ENCODE peak calls at places on chromosomes 5 and 9, in six cellular contexts. X, I, N, G, B and Q are unnamed samples.

GRCh38 chr5:39780341-39780740 is 355.6 kb upstream of the DAB2 start:
- DNase-seq in X (no peak), I (no peak), N (no peak), G (peak), B (no peak), Q (no peak)

GRCh38 chr5:149737355-149737754 is 7.2 kb downstream of the PPARGC1B start:
- DNase-seq in X (no peak), I (no peak), N (no peak), G (no peak), B (no peak), Q (no peak)

GRCh38 chr5:28505121-28505520 is 1466.7 kb upstream of the CDH9 start:
- DNase-seq in X (no peak), I (no peak), N (no peak), G (no peak), B (no peak), Q (no peak)

GRCh38 chr5:83147593-83147992 is 70.2 kb downstream of the XRCC4 start:
- DNase-seq in X (no peak), I (no peak), N (no peak), G (no peak), B (no peak), Q (no peak)

GRCh38 chr5:79956173-79956670 is 34.8 kb downstream of the MTX3 start:
- DNase-seq in X (no peak), I (peak), N (no peak), G (peak), B (no peak), Q (peak)

GRCh38 chr5:111892949-111893348 is 136.0 kb upstream of the NREP start:
- DNase-seq in X (no peak), I (no peak), N (no peak), G (peak), B (peak), Q (peak)

GRCh38 chr9:123322771-123323481 is 33.1 kb upstream of the CRB2 start:
- DNase-seq in X (no peak), I (no peak), N (peak), G (no peak), B (no peak), Q (peak)

GRCh38 chr5:159286420-159287035 is 23.4 kb downstream of the UBLCP1 start:
- DNase-seq in X (no peak), I (no peak), N (no peak), G (peak), B (no peak), Q (no peak)

GRCh38 chr5:1208743-1209551 is 7.6 kb downstream of the SLC6A19 start:
- DNase-seq in X (peak), I (no peak), N (no peak), G (peak), B (no peak), Q (peak)

GRCh38 chr5:133257977-133258376 is 206.2 kb downstream of the HSPA4 start:
- DNase-seq in X (no peak), I (no peak), N (no peak), G (no peak), B (no peak), Q (no peak)

GRCh38 chr9:31394040-31394473 is 990.4 kb upstream of the ACO1 start:
- DNase-seq in X (no peak), I (no peak), N (no peak), G (no peak), B (no peak), Q (no peak)

GRCh38 chr5:31172881-31173280 is 20.6 kb upstream of the CDH6 start:
- DNase-seq in X (no peak), I (no peak), N (no peak), G (no peak), B (no peak), Q (no peak)

GRCh38 chr5:73418244-73418691 is 30.3 kb downstream of the FOXD1 start:
- DNase-seq in X (no peak), I (no peak), N (no peak), G (no peak), B (no peak), Q (no peak)

GRCh38 chr9:130042406-130042930 is 521 bp downstream of the FNBP1 start:
- DNase-seq in X (peak), I (no peak), N (peak), G (no peak), B (no peak), Q (peak)

GRCh38 chr5:2242539-2242938 is 359.8 kb upstream of the IRX4 start:
- DNase-seq in X (no peak), I (no peak), N (no peak), G (no peak), B (no peak), Q (no peak)

GRCh38 chr9:129310666-129311350 is 132.7 kb upstream of the IER5L start:
- DNase-seq in X (peak), I (no peak), N (no peak), G (peak), B (no peak), Q (no peak)

GRCh38 chr9:106621299-106621920 is 241.6 kb upstream of the ZNF462 start:
- DNase-seq in X (no peak), I (no peak), N (no peak), G (peak), B (no peak), Q (no peak)

GRCh38 chr9:137430723-137431415 is 7.7 kb downstream of the NOXA1 start:
- DNase-seq in X (no peak), I (no peak), N (no peak), G (no peak), B (no peak), Q (no peak)

GRCh38 chr9:72362680-72363139 is 2.3 kb downstream of the ZFAND5 start:
- DNase-seq in X (peak), I (no peak), N (no peak), G (peak), B (no peak), Q (peak)

GRCh38 chr9:114006931-114007691 is 71.0 kb downstream of the AMBP start:
- DNase-seq in X (peak), I (no peak), N (peak), G (no peak), B (no peak), Q (no peak)

GRCh38 chr9:72022846-72023245 is 37.6 kb downstream of the C9orf57 start:
- DNase-seq in X (no peak), I (no peak), N (no peak), G (peak), B (no peak), Q (peak)

GRCh38 chr5:88836195-88836838 is 46.7 kb downstream of the MEF2C start:
- DNase-seq in X (no peak), I (no peak), N (no peak), G (no peak), B (no peak), Q (peak)

DNA sequence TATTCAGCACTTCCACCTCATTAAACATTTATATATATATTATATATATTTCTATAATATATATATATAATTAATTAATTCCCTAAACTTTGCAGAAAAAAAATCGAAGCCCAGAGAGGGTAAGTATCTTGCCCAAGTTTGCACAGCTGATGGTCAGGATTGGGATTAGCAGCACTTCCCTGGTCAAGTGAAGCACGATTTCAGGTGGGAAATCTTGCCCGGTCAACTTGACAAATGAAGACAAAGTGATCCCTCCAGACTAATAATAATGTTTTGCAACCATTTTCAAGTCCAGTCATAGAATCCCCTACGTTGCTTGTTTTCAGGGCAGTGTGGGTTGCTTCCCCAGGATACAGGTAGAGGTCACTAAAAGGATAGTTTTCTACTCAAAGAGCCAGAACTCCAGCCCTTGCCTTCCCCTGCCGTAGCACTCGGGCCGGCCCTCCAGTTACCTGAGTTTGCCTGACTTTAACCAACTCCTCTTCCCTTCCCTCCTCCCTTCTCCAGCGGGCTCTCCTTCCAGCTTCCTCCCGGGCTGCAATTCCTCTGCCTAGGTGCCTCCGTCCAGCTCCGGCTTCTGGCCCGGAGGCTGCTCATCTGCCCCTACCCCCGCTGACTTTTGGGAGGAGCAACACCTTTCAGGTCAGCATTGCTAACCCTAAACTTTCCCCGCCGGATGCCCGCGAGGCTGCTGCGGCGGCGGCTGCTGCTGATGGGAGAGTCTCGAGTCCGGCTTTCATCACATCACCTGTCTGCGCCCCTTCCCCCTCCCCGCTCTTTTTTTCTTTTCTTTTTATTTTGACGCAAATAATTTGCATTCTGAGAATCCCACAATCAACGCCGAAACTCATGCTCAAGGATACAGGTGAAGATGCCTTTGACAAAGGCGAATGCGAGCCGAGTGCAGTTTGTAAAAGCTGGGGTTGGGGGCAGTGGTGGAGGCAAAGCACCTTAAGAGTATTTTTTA is 928 bp downstream of the PRLR start:
- DNase-seq in X (peak), I (no peak), N (peak), G (no peak), B (no peak), Q (no peak)
- TF ChIP-seq CTCF in X (peak), I (no peak), N (no peak), G (no peak), B (no peak), Q (no peak)

DNA sequence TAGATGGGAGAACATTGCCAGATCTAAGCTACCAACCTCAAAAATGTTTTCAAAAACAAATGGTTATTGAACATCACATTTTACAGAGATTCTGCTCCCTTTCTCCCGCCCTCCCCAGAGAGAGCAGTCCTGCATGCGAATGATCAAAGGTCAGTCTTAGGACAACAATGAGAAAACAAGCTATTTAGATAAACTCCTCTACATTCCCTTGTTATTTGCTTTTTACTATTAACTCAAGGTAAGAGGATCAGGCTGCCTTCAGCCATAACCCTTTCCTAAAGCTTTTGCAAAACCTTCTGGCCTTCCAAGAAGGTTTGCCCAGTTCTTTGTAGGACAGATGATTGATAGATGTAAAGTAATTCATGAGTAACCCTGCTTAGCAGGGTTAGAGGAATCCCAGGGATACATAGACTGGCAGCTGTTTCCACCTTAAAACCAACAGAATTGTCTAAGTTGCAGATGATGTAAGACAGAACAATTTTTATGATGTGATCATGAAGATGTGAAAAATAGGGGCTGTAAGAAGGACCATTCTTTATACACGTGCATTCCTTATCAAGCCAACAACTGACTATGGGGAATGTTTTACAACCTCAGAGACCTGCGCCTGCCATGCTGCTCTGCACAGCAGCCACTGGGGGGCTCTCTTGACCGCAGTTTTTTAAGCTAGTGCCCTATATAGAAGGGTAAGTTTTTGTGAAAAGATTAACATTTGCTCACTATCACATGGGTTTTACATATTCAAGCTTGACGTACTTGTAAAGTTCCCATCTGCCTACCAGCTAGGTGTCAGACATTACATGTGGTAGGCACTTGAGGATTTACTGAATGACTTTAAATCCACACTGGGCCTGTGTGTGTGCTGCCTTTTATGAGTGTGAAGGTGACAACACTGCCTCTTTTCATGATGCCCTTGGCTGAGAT is 2.3 kb upstream of the ZNF782 start:
- DNase-seq in X (peak), I (peak), N (no peak), G (peak), B (peak), Q (peak)
- TF ChIP-seq CTCF in X (peak), I (peak), N (no peak), G (peak), B (peak), Q (peak)

GRCh38 chr5:145856285-145856818 is 16.5 kb downstream of the GRXCR2 start:
- DNase-seq in X (peak), I (no peak), N (no peak), G (peak), B (no peak), Q (no peak)

GRCh38 chr5:145863005-145863404 is 9.8 kb downstream of the GRXCR2 start:
- DNase-seq in X (no peak), I (no peak), N (no peak), G (no peak), B (no peak), Q (no peak)

GRCh38 chr5:145858929-145859328 is 13.9 kb downstream of the GRXCR2 start:
- DNase-seq in X (no peak), I (no peak), N (no peak), G (no peak), B (no peak), Q (no peak)

GRCh38 chr5:145859451-145859850 is 13.4 kb downstream of the GRXCR2 start:
- DNase-seq in X (no peak), I (no peak), N (no peak), G (no peak), B (no peak), Q (no peak)

GRCh38 chr5:145859897-145860296 is 12.9 kb downstream of the GRXCR2 start:
- DNase-seq in X (no peak), I (no peak), N (no peak), G (no peak), B (no peak), Q (no peak)
- TF ChIP-seq CTCF in X (no peak), I (no peak), N (no peak), G (peak), B (no peak), Q (peak)

GRCh38 chr9:87594218-87594617 is 96.6 kb downstream of the DAPK1 start:
- DNase-seq in X (no peak), I (no peak), N (no peak), G (peak), B (no peak), Q (no peak)

GRCh38 chr9:87596862-87597261 is 99.2 kb downstream of the DAPK1 start:
- DNase-seq in X (peak), I (no peak), N (no peak), G (peak), B (no peak), Q (no peak)

GRCh38 chr9:87595605-87596004 is 97.9 kb downstream of the DAPK1 start:
- DNase-seq in X (peak), I (no peak), N (no peak), G (no peak), B (no peak), Q (no peak)

GRCh38 chr9:87592554-87593394 is 95.1 kb downstream of the DAPK1 start:
- DNase-seq in X (peak), I (no peak), N (no peak), G (peak), B (no peak), Q (no peak)

DNA sequence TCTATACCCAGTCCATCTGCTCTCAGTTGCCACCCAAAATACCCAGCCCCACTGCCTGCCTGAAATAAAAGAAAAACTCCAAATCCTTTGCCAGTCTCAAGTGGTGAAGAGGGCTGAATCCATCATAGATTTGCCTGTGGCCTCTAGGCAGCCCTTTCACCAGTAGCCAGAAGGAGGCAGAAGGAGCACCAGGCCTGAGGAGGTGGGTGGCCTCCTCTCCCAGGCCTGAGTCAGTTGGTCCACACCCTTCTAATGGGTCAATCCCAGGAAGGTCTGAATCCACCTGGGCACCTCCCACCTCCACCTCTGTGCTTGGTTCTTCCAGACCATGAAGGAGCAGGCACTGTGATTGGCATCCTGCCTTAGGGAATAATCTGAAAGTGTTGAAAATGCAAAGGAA is 97.0 kb downstream of the DAPK1 start:
- DNase-seq in X (peak), I (no peak), N (no peak), G (no peak), B (no peak), Q (no peak)
- TF ChIP-seq CTCF in X (no peak), I (no peak), N (no peak), G (no peak), B (no peak), Q (no peak)

GRCh38 chr9:93451762-93452709 is 551 bp downstream of the FAM120A start:
- DNase-seq in X (peak), I (no peak), N (peak), G (peak), B (no peak), Q (peak)
- TF ChIP-seq CTCF in X (peak), I (no peak), N (no peak), G (no peak), B (no peak), Q (peak)

DNA sequence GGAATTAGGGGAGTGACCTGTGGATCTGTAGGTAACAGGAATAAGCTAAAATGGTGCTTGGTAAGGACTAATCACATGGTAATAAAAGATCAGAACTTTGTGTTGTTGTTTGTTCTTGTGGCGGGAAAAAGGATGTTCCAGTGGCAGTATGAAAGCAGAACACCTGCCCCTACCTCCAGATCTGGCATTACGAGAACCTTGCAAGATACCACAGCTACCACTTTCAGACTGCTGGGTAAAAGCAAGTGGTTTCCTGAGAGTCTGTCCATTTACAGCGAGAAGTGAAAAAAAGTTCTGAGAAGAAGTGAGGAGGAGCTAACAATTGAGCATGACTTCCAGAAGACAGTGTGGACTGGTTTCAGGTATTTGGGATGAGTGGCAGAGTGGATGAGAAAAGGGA is 252.5 kb downstream of the TLE4 start:
- DNase-seq in X (no peak), I (no peak), N (no peak), G (no peak), B (no peak), Q (no peak)
- TF ChIP-seq CTCF in X (no peak), I (no peak), N (no peak), G (no peak), B (no peak), Q (no peak)

GRCh38 chr5:61168951-61169350 is 6.7 kb upstream of the SMIM15 start:
- DNase-seq in X (no peak), I (no peak), N (no peak), G (no peak), B (no peak), Q (no peak)

GRCh38 chr5:61162832-61163567 is 732 bp upstream of the SMIM15 start:
- DNase-seq in X (no peak), I (no peak), N (no peak), G (peak), B (no peak), Q (peak)

GRCh38 chr5:61163905-61164304 is 1.6 kb upstream of the SMIM15 start:
- DNase-seq in X (no peak), I (no peak), N (no peak), G (no peak), B (no peak), Q (peak)

GRCh38 chr5:61171479-61171878 is 9.2 kb upstream of the SMIM15 start:
- DNase-seq in X (no peak), I (no peak), N (no peak), G (no peak), B (no peak), Q (no peak)

DNA sequence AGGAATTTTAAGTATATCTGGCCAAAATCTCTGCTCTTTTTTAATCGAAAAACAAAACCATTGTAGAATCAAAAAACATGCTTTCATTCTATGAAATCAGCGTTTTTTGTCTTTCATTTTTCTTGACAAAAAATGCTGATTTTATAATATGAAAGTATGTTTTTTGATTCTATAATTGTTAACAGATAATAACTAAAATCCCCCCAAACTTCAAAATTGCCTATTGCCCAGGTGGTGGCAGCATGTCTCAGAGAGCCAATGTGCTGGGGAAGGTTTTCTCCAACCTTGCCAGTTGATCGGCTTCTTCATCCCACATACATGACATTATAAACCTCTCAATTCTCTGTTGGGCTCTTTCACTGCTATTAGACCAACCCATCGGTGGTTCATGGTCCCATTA is 5.1 kb upstream of the SMIM15 start:
- DNase-seq in X (peak), I (no peak), N (no peak), G (peak), B (no peak), Q (peak)
- TF ChIP-seq CTCF in X (no peak), I (peak), N (no peak), G (peak), B (peak), Q (peak)